ENCODE peak calls at places on chromosome 11, in nine cellular contexts. Z, V, L, X, J, D, B, F and E are unnamed samples.

GRCh38 chr11:64745219-64745522 is 1.2 kb upstream of the RASGRP2 start:
- DNase-seq in V (peak), F (peak), J (no peak), D (no peak), L (no peak), Z (no peak), X (peak), B (peak), E (no peak)

GRCh38 chr11:590997-591396 is 14.7 kb downstream of the PHRF1 start:
- DNase-seq in F (no peak), Z (no peak), V (no peak), D (no peak), J (no peak), L (no peak), B (no peak), X (no peak), E (no peak)

GRCh38 chr11:125886997-125887372 is 483 bp upstream of the HYLS1 start:
- DNase-seq in J (peak), X (peak), D (no peak), L (no peak), F (no peak), V (no peak), B (peak), Z (no peak), E (peak)

GRCh38 chr11:117009905-117010605 is 88.2 kb downstream of the SIK3 start:
- DNase-seq in B (no peak), J (no peak), F (no peak), D (no peak), V (no peak), X (no peak), L (no peak), Z (no peak), E (no peak)

GRCh38 chr11:80330302-80330701 is 889.5 kb upstream of the TENM4 start:
- DNase-seq in Z (no peak), B (no peak), J (no peak), X (no peak), D (peak), V (no peak), L (peak), F (no peak), E (no peak)

GRCh38 chr11:134062255-134063030 is 6.4 kb upstream of the JAM3 start:
- DNase-seq in V (no peak), L (no peak), X (no peak), Z (no peak), D (no peak), J (no peak), F (no peak), B (no peak), E (no peak)

GRCh38 chr11:45807792-45808238 is 2.9 kb downstream of the SLC35C1 start:
- DNase-seq in J (no peak), V (peak), D (no peak), X (no peak), Z (no peak), F (no peak), L (no peak), B (no peak), E (no peak)

GRCh38 chr11:129949067-129949466 is 53.6 kb downstream of the PRDM10 start:
- DNase-seq in D (no peak), L (no peak), F (no peak), B (no peak), Z (no peak), V (no peak), X (no peak), J (no peak), E (no peak)

GRCh38 chr11:65872555-65873279 is at the start of gene EFEMP2:
- DNase-seq in J (peak), F (peak), D (no peak), L (no peak), V (peak), Z (no peak), X (no peak), B (no peak), E (peak)

GRCh38 chr11:123286761-123287160 is 91.7 kb upstream of the CLMP start:
- DNase-seq in F (no peak), J (no peak), V (no peak), Z (no peak), B (no peak), X (no peak), D (no peak), L (no peak), E (no peak)

GRCh38 chr11:1234054-1234720 is 11.3 kb downstream of the MUC5B start:
- DNase-seq in Z (no peak), J (no peak), V (peak), F (peak), X (no peak), D (no peak), L (no peak), B (peak), E (no peak)

GRCh38 chr11:47216141-47216798 is 1.5 kb downstream of the DDB2 start:
- DNase-seq in J (peak), D (no peak), V (peak), F (peak), X (peak), L (peak), B (peak), Z (peak), E (peak)

GRCh38 chr11:15845261-15845660 is 511.1 kb downstream of the SOX6 start:
- DNase-seq in D (no peak), F (no peak), Z (no peak), B (no peak), V (no peak), X (no peak), J (no peak), L (no peak), E (peak)

GRCh38 chr11:99368579-99368978 is 347.8 kb downstream of the CNTN5 start:
- DNase-seq in Z (no peak), X (no peak), F (no peak), L (peak), V (no peak), J (no peak), B (no peak), D (no peak), E (no peak)

GRCh38 chr11:2789791-2790580 is 90.2 kb upstream of the KCNQ1OT1 start:
- DNase-seq in V (peak), F (no peak), B (peak), J (no peak), L (no peak), Z (no peak), X (peak), D (no peak), E (no peak)

GRCh38 chr11:36213050-36213840 is 76.0 kb downstream of the COMMD9 start:
- DNase-seq in L (no peak), X (no peak), F (peak), Z (no peak), V (no peak), D (no peak), J (no peak), B (no peak), E (peak)

GRCh38 chr11:69839516-69839915 is 20.3 kb upstream of the FGF3 start:
- DNase-seq in J (peak), D (no peak), Z (no peak), X (no peak), F (no peak), V (peak), B (no peak), L (no peak), E (no peak)

GRCh38 chr11:130037058-130037457 is 32.6 kb upstream of the APLP2 start:
- DNase-seq in Z (no peak), B (peak), V (no peak), L (peak), X (no peak), F (no peak), D (no peak), J (no peak), E (no peak)

GRCh38 chr11:124837491-124837856 is 27.8 kb upstream of the ROBO3 start:
- DNase-seq in Z (peak), J (no peak), V (no peak), F (peak), D (peak), B (peak), L (peak), X (no peak), E (no peak)

GRCh38 chr11:113397212-113397611 is 9.6 kb downstream of the ANKK1 start:
- DNase-seq in J (no peak), V (peak), X (no peak), D (no peak), Z (no peak), L (no peak), F (no peak), B (no peak), E (no peak)

GRCh38 chr11:34750692-34751405 is 130.0 kb downstream of the EHF start:
- DNase-seq in J (no peak), V (no peak), L (peak), F (no peak), B (no peak), Z (no peak), D (no peak), X (no peak), E (no peak)

GRCh38 chr11:117759305-117759704 is 37.7 kb downstream of the DSCAML1 start:
- DNase-seq in X (no peak), B (no peak), L (no peak), J (no peak), F (no peak), D (no peak), Z (no peak), V (no peak), E (no peak)

GRCh38 chr11:55503449-55503848 is 50.8 kb upstream of the OR4C15 start:
- DNase-seq in L (no peak), J (no peak), X (no peak), B (no peak), D (no peak), Z (no peak), V (no peak), F (no peak), E (no peak)

GRCh38 chr11:36056160-36056751 is 112.4 kb downstream of the LDLRAD3 start:
- DNase-seq in V (no peak), X (no peak), L (peak), F (peak), J (peak), Z (peak), D (no peak), B (peak), E (no peak)

GRCh38 chr11:76598426-76598839 is 72.1 kb downstream of the LRRC32 start:
- DNase-seq in L (peak), B (no peak), X (no peak), Z (peak), D (no peak), J (no peak), F (peak), V (no peak), E (no peak)

GRCh38 chr11:132719684-132720083 is 812.6 kb downstream of the OPCML start:
- DNase-seq in B (no peak), F (no peak), D (no peak), X (no peak), L (no peak), V (no peak), Z (no peak), J (no peak), E (no peak)

GRCh38 chr11:19675397-19675796 is 37.2 kb upstream of the NAV2 start:
- DNase-seq in F (no peak), Z (no peak), V (no peak), D (no peak), X (no peak), B (no peak), L (no peak), J (no peak), E (no peak)

DNA sequence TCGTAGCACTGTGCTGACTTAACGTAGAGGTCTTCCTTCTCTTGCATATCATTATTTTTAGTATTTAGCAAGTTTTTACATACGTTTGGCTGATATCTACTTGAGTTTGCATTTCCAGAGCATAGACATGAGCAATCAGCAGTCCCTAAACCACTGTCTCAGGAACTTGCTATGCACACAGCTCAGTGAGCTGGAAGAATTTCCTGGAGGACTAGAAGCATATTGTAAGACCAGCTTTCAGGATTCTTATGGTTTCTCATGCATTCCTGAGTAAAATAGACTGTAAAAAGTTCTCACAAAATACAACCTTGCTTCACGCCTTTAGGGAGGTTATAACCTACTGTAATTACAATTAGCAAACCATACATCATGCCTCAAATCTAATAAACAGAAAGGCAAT is 226.7 kb upstream of the PDGFD start:
- DNase-seq in V (no peak), F (no peak), B (no peak), X (no peak), J (no peak), Z (no peak), D (peak), L (no peak), E (no peak)
- H3K27ac ChIP-seq in V (no peak), F (no peak), B (no peak), X (no peak), J (no peak), Z (no peak), D (no peak), L (no peak), E (no peak)

GRCh38 chr11:3929689-3930088 is 74.2 kb downstream of the STIM1 start:
- DNase-seq in F (no peak), L (no peak), V (no peak), X (no peak), Z (no peak), J (peak), D (no peak), B (no peak), E (no peak)
- H3K27ac ChIP-seq in F (no peak), L (no peak), V (no peak), X (no peak), Z (no peak), J (no peak), D (no peak), B (no peak), E (no peak)

GRCh38 chr11:74937696-74938475 is 11.0 kb downstream of the XRRA1 start:
- DNase-seq in Z (no peak), D (no peak), X (no peak), J (no peak), L (no peak), B (no peak), V (no peak), F (no peak), E (no peak)
- H3K27ac ChIP-seq in Z (no peak), D (no peak), X (no peak), J (no peak), L (no peak), B (no peak), V (no peak), F (no peak), E (no peak)

DNA sequence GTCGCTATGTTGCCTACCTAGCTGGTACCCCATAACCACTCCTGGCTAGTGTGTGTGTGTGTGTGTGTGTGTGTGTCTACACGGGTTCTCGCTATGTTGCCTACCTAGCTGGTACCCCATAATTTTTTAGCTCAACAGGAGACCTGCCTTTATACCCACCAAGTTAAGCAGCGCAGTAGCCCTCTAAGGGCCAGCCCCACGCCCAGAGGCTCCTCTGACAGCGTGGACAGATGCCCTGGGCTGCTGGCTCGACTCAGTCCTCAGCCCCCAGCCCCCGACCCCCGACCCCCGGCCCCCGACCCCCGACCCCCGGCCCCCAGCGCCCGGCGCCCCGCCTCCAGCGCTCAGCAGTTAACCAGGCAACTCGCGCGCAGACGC is 338 bp upstream of the AKIP1 start:
- DNase-seq in F (no peak), J (no peak), D (no peak), Z (no peak), B (no peak), L (no peak), X (no peak), V (no peak), E (no peak)
- H3K27ac ChIP-seq in F (no peak), J (no peak), D (no peak), Z (peak), B (no peak), L (peak), X (no peak), V (peak), E (no peak)

GRCh38 chr11:78838417-78838816 is 263.8 kb upstream of the NARS2 start:
- DNase-seq in B (no peak), V (no peak), D (no peak), L (peak), X (no peak), Z (no peak), J (no peak), F (no peak), E (no peak)

GRCh38 chr11:78840623-78841022 is 266.0 kb upstream of the NARS2 start:
- DNase-seq in B (no peak), J (peak), Z (no peak), L (peak), V (no peak), D (peak), F (no peak), X (no peak), E (no peak)

GRCh38 chr11:78840190-78840589 is 265.5 kb upstream of the NARS2 start:
- DNase-seq in L (peak), X (no peak), F (peak), Z (no peak), J (no peak), V (no peak), B (no peak), D (peak), E (no peak)

GRCh38 chr11:78835646-78836045 is 261.0 kb upstream of the NARS2 start:
- DNase-seq in F (no peak), X (no peak), V (no peak), Z (no peak), B (no peak), L (no peak), J (no peak), D (no peak), E (no peak)

GRCh38 chr11:78841451-78842060 is 266.9 kb upstream of the NARS2 start:
- DNase-seq in X (no peak), Z (no peak), B (no peak), V (no peak), F (no peak), J (peak), D (no peak), L (no peak), E (no peak)
- H3K27ac ChIP-seq in X (no peak), Z (no peak), B (no peak), V (no peak), F (peak), J (no peak), D (peak), L (peak), E (no peak)

GRCh38 chr11:128763224-128763623 is 69.4 kb downstream of the FLI1 start:
- DNase-seq in B (no peak), X (no peak), D (no peak), L (no peak), F (no peak), V (no peak), Z (no peak), J (no peak), E (no peak)
- H3K27ac ChIP-seq in B (no peak), X (no peak), D (no peak), L (no peak), F (no peak), V (no peak), Z (no peak), J (no peak), E (no peak)

DNA sequence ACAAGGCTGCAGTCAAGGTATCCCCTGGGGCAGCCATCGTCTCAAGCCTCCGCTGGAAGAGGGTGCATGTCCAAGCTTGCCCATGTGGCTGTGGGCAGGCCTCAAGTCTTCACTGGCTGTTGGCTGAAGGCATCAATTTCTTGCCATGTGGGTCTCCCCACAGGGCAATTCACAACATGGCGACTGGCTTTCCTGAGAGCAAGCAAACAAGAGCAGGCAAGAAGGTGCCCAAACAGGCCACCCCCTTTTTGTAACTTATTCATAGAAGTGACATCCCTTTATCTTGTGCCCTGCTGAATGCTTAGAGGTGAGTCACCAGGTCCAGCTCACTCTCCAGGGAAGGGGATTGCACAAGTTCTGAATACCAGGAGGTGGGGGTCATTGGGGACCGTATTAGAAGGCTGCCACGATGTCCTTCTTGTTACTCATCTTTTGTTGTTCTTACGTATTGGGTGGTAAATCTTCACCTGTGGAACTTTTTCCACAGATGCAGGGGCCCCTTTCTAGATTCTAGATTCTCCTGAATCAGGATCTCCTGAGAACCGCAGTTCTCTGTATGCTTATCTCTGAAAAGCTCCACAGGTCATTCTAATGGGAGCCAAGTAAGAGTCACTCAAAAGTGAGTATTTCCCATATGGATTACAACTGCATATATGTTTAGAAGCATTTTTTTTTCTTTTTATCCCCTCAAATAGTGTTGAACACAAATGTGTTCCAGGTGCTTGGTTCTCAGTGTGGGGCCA is 44.2 kb upstream of the MICAL2 start:
- DNase-seq in Z (peak), B (no peak), X (no peak), J (no peak), D (peak), V (no peak), F (no peak), L (peak), E (no peak)
- H3K27ac ChIP-seq in Z (peak), B (peak), X (no peak), J (no peak), D (peak), V (peak), F (peak), L (peak), E (no peak)

GRCh38 chr11:44732564-44732963 is 5.8 kb downstream of the TSPAN18 start:
- DNase-seq in D (no peak), Z (no peak), V (no peak), B (no peak), L (no peak), F (no peak), X (no peak), J (no peak), E (no peak)
- H3K27ac ChIP-seq in D (no peak), Z (no peak), V (no peak), B (no peak), L (no peak), F (peak), X (no peak), J (no peak), E (no peak)